ENCODE peak calls at places on chromosomes 6 and 20, in seven cellular contexts. U is left cardiac atrium, G is ovary, C is stomach, Y is cardiac fibroblast, X is mucosa of descending colon, A is HS-27A. T is an unnamed sample.

GRCh38 chr6:88683734-88684133 is 279.7 kb downstream of the RNGTT start:
- DNase-seq in A (no peak), U (no peak), G (no peak), Y (peak), C (no peak), X (no peak), T (peak)

GRCh38 chr6:46491201-46491788 is at the start of gene RCAN2:
- DNase-seq in U (peak), G (peak), X (peak), C (peak), Y (no peak), A (no peak), T (no peak)

GRCh38 chr20:14568701-14569100 is 231.3 kb upstream of the FLRT3 start:
- DNase-seq in Y (no peak), A (no peak), U (no peak), C (no peak), G (no peak), X (no peak), T (no peak)

GRCh38 chr6:112683926-112684325 is 336.8 kb downstream of the RFPL4B start:
- DNase-seq in X (no peak), C (no peak), A (peak), Y (peak), U (no peak), G (no peak), T (peak)

GRCh38 chr6:4017847-4018193 is 61.1 kb downstream of the FAM217A start:
- DNase-seq in A (no peak), C (no peak), U (no peak), X (no peak), G (no peak), Y (peak), T (peak)

GRCh38 chr6:83466328-83466727 is 35.5 kb upstream of the ME1 start:
- DNase-seq in A (no peak), G (no peak), C (no peak), X (no peak), U (no peak), Y (no peak), T (no peak)

GRCh38 chr6:82959385-82959941 is 106.2 kb downstream of the UBE3D start:
- DNase-seq in A (peak), X (no peak), Y (no peak), U (no peak), C (no peak), G (no peak), T (peak)

GRCh38 chr20:36206068-36206467 is 30.2 kb upstream of the AAR2 start:
- DNase-seq in G (no peak), C (no peak), U (no peak), X (no peak), A (no peak), Y (no peak), T (no peak)

GRCh38 chr6:11043961-11044711 is at the start of gene ELOVL2:
- DNase-seq in Y (peak), A (no peak), X (no peak), G (no peak), U (peak), C (no peak), T (peak)

GRCh38 chr6:3176562-3177355 is 19.4 kb upstream of the TUBB2A start:
- DNase-seq in A (peak), X (no peak), Y (peak), C (no peak), G (no peak), U (peak), T (peak)

GRCh38 chr6:21955196-21955595 is 341.6 kb downstream of the PRL start:
- DNase-seq in A (no peak), C (no peak), U (no peak), G (no peak), X (no peak), Y (no peak), T (no peak)

GRCh38 chr6:112234596-112234995 is 19.8 kb downstream of the LAMA4 start:
- DNase-seq in C (no peak), Y (peak), X (no peak), A (no peak), U (no peak), G (no peak), T (peak)

GRCh38 chr20:58650181-58650775 is 805 bp upstream of the STX16 start:
- DNase-seq in U (peak), Y (no peak), G (peak), C (no peak), X (peak), A (no peak), T (no peak)

GRCh38 chr20:19849341-19850189 is 91.5 kb downstream of the RIN2 start:
- DNase-seq in A (no peak), Y (no peak), C (no peak), G (no peak), X (no peak), U (peak), T (peak)

GRCh38 chr20:36836591-36837329 is 39.2 kb upstream of the TLDC2 start:
- DNase-seq in X (peak), U (peak), G (peak), Y (peak), A (no peak), C (peak), T (no peak)

GRCh38 chr6:85008311-85009015 is 244.1 kb upstream of the TBX18 start:
- DNase-seq in G (no peak), C (no peak), Y (peak), X (no peak), U (no peak), A (peak), T (no peak)

GRCh38 chr6:36067374-36068011 is 39.9 kb downstream of the MAPK14 start:
- DNase-seq in G (no peak), Y (peak), A (no peak), C (no peak), U (no peak), X (no peak), T (peak)

GRCh38 chr6:5827061-5828037 is 179.4 kb downstream of the NRN1 start:
- DNase-seq in Y (no peak), X (no peak), C (no peak), G (no peak), U (no peak), A (no peak), T (no peak)

GRCh38 chr6:138410048-138410735 is 6.2 kb downstream of the HEBP2 start:
- DNase-seq in Y (peak), U (peak), X (no peak), A (no peak), G (peak), C (no peak), T (no peak)

GRCh38 chr6:113351183-113351834 is 505.8 kb upstream of the MARCKS start:
- DNase-seq in C (no peak), G (no peak), X (no peak), A (no peak), Y (peak), U (no peak), T (peak)

GRCh38 chr6:5728726-5729434 is 277.8 kb downstream of the NRN1 start:
- DNase-seq in Y (peak), C (no peak), U (no peak), A (no peak), G (no peak), X (no peak), T (peak)

GRCh38 chr20:44052166-44052565 is 134.8 kb downstream of the JPH2 start:
- DNase-seq in Y (no peak), A (no peak), U (no peak), C (peak), G (no peak), X (no peak), T (no peak)

GRCh38 chr6:38080349-38080748 is 260.8 kb downstream of the ZFAND3 start:
- DNase-seq in X (no peak), G (no peak), U (no peak), A (peak), Y (peak), C (no peak), T (peak)

GRCh38 chr20:23626040-23626620 is 11.6 kb downstream of the CST3 start:
- DNase-seq in U (no peak), Y (peak), X (peak), C (peak), G (no peak), A (no peak), T (no peak)

GRCh38 chr6:33071579-33071978 is 1.9 kb downstream of the HLA-DPA1 start:
- DNase-seq in U (no peak), X (no peak), C (no peak), G (no peak), A (no peak), Y (no peak), T (no peak)

GRCh38 chr6:80594461-80594860 is 488.0 kb downstream of the BCKDHB start:
- DNase-seq in G (no peak), X (no peak), Y (no peak), U (no peak), A (no peak), C (no peak), T (no peak)

GRCh38 chr6:117191009-117191408 is 74.3 kb upstream of the VGLL2 start:
- DNase-seq in G (no peak), U (no peak), X (no peak), C (no peak), A (no peak), Y (no peak), T (no peak)

GRCh38 chr6:16333580-16333979 is 95.2 kb downstream of the GMPR start:
- DNase-seq in X (no peak), U (no peak), Y (peak), A (no peak), C (no peak), G (no peak), T (peak)

GRCh38 chr6:157240059-157240959 is 83.0 kb downstream of the TMEM242 start:
- DNase-seq in A (no peak), Y (peak), U (peak), G (peak), C (no peak), X (peak), T (peak)

GRCh38 chr6:159973951-159974350 is 5.1 kb downstream of the IGF2R start:
- DNase-seq in X (no peak), Y (peak), G (no peak), A (no peak), U (no peak), C (no peak), T (peak)

GRCh38 chr20:641516-641913 is 11.5 kb downstream of the SRXN1 start:
- DNase-seq in G (peak), U (no peak), Y (no peak), C (no peak), X (no peak), A (no peak), T (no peak)

GRCh38 chr6:18034798-18035202 is 47.4 kb upstream of the KIF13A start:
- DNase-seq in G (no peak), U (no peak), A (no peak), Y (peak), C (no peak), X (no peak), T (no peak)

GRCh38 chr6:33975631-33976424 is 170.1 kb downstream of the GRM4 start:
- DNase-seq in Y (no peak), A (no peak), U (no peak), C (peak), G (no peak), X (no peak), T (no peak)

GRCh38 chr6:71665931-71666330 is 220.4 kb upstream of the RIMS1 start:
- DNase-seq in X (no peak), C (no peak), G (no peak), A (no peak), U (no peak), Y (no peak), T (no peak)

GRCh38 chr6:135094403-135094821 is 39.8 kb upstream of the HBS1L start:
- DNase-seq in G (no peak), A (no peak), C (no peak), U (no peak), X (no peak), Y (peak), T (peak)

GRCh38 chr20:50112512-50113419 is at the start of gene UBE2V1:
- DNase-seq in A (peak), C (peak), U (peak), Y (peak), X (peak), G (peak), T (peak)

GRCh38 chr20:35891375-35891774 is 62.9 kb downstream of the SCAND1 start:
- DNase-seq in U (no peak), X (no peak), G (no peak), A (no peak), C (no peak), Y (peak), T (no peak)

T was measured in astrocyte.